ENCODE peak calls at places on chromosomes 2 and 18, in five cellular contexts. One of them, this sample, is unnamed. For H3K4me1, the result is how much of the 10 kb centered on the place peaks cover.

GRCh38 chr2:168490015-168490874 is 34.2 kb downstream of the CERS6 start:
- DNase-seq in IMR-90: peak
- DNase-seq in CD8-positive, alpha-beta memory T cell: no peak
- DNase-seq in OCI-LY7: peak
- DNase-seq in aorta: no peak
- DNase-seq in this sample: no peak

GRCh38 chr2:231162036-231162345 is 36.4 kb upstream of the ARMC9 start:
- DNase-seq in IMR-90: peak
- DNase-seq in CD8-positive, alpha-beta memory T cell: no peak
- DNase-seq in OCI-LY7: no peak
- DNase-seq in aorta: no peak
- DNase-seq in this sample: no peak

GRCh38 chr2:206049387-206049786 is 36.6 kb downstream of the INO80D start:
- DNase-seq in IMR-90: no peak
- DNase-seq in CD8-positive, alpha-beta memory T cell: no peak
- DNase-seq in OCI-LY7: no peak
- DNase-seq in aorta: no peak
- DNase-seq in this sample: no peak

GRCh38 chr2:46495347-46496030 is 16.1 kb downstream of the TMEM247 start:
- DNase-seq in IMR-90: peak
- DNase-seq in CD8-positive, alpha-beta memory T cell: no peak
- DNase-seq in OCI-LY7: no peak
- DNase-seq in aorta: no peak
- DNase-seq in this sample: peak

GRCh38 chr18:26864658-26865057 is 849 bp downstream of the AQP4 start:
- DNase-seq in IMR-90: no peak
- DNase-seq in CD8-positive, alpha-beta memory T cell: no peak
- DNase-seq in OCI-LY7: no peak
- DNase-seq in aorta: no peak
- DNase-seq in this sample: peak

GRCh38 chr2:237566401-237567235 is at the start of gene PRLH:
- DNase-seq in IMR-90: no peak
- DNase-seq in CD8-positive, alpha-beta memory T cell: no peak
- DNase-seq in OCI-LY7: no peak
- DNase-seq in aorta: no peak
- DNase-seq in this sample: no peak

GRCh38 chr2:105180491-105180972 is 61.0 kb upstream of the GPR45 start:
- DNase-seq in IMR-90: no peak
- DNase-seq in CD8-positive, alpha-beta memory T cell: no peak
- DNase-seq in OCI-LY7: no peak
- DNase-seq in aorta: no peak
- DNase-seq in this sample: no peak

GRCh38 chr18:46416706-46417638 is 240.0 kb downstream of the LOXHD1 start:
- DNase-seq in IMR-90: no peak
- DNase-seq in CD8-positive, alpha-beta memory T cell: no peak
- DNase-seq in OCI-LY7: peak
- DNase-seq in aorta: no peak
- DNase-seq in this sample: no peak

GRCh38 chr2:207960911-207961310 is 64.4 kb downstream of the PLEKHM3 start:
- DNase-seq in IMR-90: no peak
- DNase-seq in CD8-positive, alpha-beta memory T cell: no peak
- DNase-seq in OCI-LY7: no peak
- DNase-seq in aorta: no peak
- DNase-seq in this sample: no peak

GRCh38 chr18:74380916-74381315 is 65.3 kb downstream of the C18orf63 start:
- DNase-seq in IMR-90: no peak
- DNase-seq in CD8-positive, alpha-beta memory T cell: no peak
- DNase-seq in OCI-LY7: no peak
- DNase-seq in aorta: no peak
- DNase-seq in this sample: no peak

GRCh38 chr2:7048762-7049294 is 131.6 kb downstream of the RNF144A start:
- DNase-seq in IMR-90: no peak
- DNase-seq in CD8-positive, alpha-beta memory T cell: no peak
- DNase-seq in OCI-LY7: no peak
- DNase-seq in aorta: no peak
- DNase-seq in this sample: no peak

GRCh38 chr18:70386582-70386981 is 97.7 kb downstream of the SOCS6 start:
- DNase-seq in IMR-90: no peak
- DNase-seq in CD8-positive, alpha-beta memory T cell: no peak
- DNase-seq in OCI-LY7: no peak
- DNase-seq in aorta: no peak
- DNase-seq in this sample: no peak

GRCh38 chr2:156890498-156891148 is 366.9 kb upstream of the GALNT5 start:
- DNase-seq in IMR-90: no peak
- DNase-seq in CD8-positive, alpha-beta memory T cell: no peak
- DNase-seq in OCI-LY7: no peak
- DNase-seq in aorta: no peak
- DNase-seq in this sample: no peak

GRCh38 chr2:171482877-171483276 is 39.4 kb upstream of the CYBRD1 start:
- DNase-seq in IMR-90: peak
- DNase-seq in CD8-positive, alpha-beta memory T cell: no peak
- DNase-seq in OCI-LY7: no peak
- DNase-seq in aorta: no peak
- DNase-seq in this sample: no peak

GRCh38 chr2:172087780-172088244 is 2.5 kb downstream of the DLX1 start:
- DNase-seq in IMR-90: no peak
- DNase-seq in CD8-positive, alpha-beta memory T cell: no peak
- DNase-seq in OCI-LY7: no peak
- DNase-seq in aorta: no peak
- DNase-seq in this sample: no peak

GRCh38 chr2:159637988-159638501 is 21.7 kb upstream of the BAZ2B start:
- DNase-seq in IMR-90: peak
- DNase-seq in CD8-positive, alpha-beta memory T cell: no peak
- DNase-seq in OCI-LY7: no peak
- DNase-seq in aorta: no peak
- DNase-seq in this sample: no peak

GRCh38 chr18:22230403-22231042 is 61.1 kb downstream of the GATA6 start:
- DNase-seq in IMR-90: peak
- DNase-seq in CD8-positive, alpha-beta memory T cell: no peak
- DNase-seq in OCI-LY7: no peak
- DNase-seq in aorta: no peak
- DNase-seq in this sample: no peak

GRCh38 chr2:218622606-218623238 is 15.0 kb downstream of the PLCD4 start:
- DNase-seq in IMR-90: peak
- DNase-seq in CD8-positive, alpha-beta memory T cell: no peak
- DNase-seq in OCI-LY7: no peak
- DNase-seq in aorta: no peak
- DNase-seq in this sample: no peak

GRCh38 chr2:42234056-42234455 is 64.9 kb downstream of the EML4 start:
- DNase-seq in IMR-90: peak
- DNase-seq in CD8-positive, alpha-beta memory T cell: no peak
- DNase-seq in OCI-LY7: no peak
- DNase-seq in aorta: no peak
- DNase-seq in this sample: no peak

GRCh38 chr2:170713280-170714155 is 1.6 kb upstream of the SP5 start:
- DNase-seq in IMR-90: no peak
- DNase-seq in CD8-positive, alpha-beta memory T cell: no peak
- DNase-seq in OCI-LY7: no peak
- DNase-seq in aorta: no peak
- DNase-seq in this sample: peak

GRCh38 chr2:231715988-231716616 is 7.8 kb downstream of the PTMA start:
- DNase-seq in IMR-90: peak
- DNase-seq in CD8-positive, alpha-beta memory T cell: no peak
- DNase-seq in OCI-LY7: peak
- DNase-seq in aorta: no peak
- DNase-seq in this sample: no peak

GRCh38 chr2:239528883-239529282 is 128.1 kb upstream of the HDAC4 start:
- DNase-seq in IMR-90: no peak
- DNase-seq in CD8-positive, alpha-beta memory T cell: no peak
- DNase-seq in OCI-LY7: no peak
- DNase-seq in aorta: peak
- DNase-seq in this sample: no peak

GRCh38 chr18:59423251-59423650 is 64.2 kb upstream of the LMAN1 start:
- DNase-seq in IMR-90: peak
- DNase-seq in CD8-positive, alpha-beta memory T cell: no peak
- DNase-seq in OCI-LY7: no peak
- DNase-seq in aorta: no peak
- DNase-seq in this sample: no peak

GRCh38 chr2:99898649-99899048 is 243.7 kb downstream of the AFF3 start:
- DNase-seq in IMR-90: no peak
- DNase-seq in CD8-positive, alpha-beta memory T cell: no peak
- DNase-seq in OCI-LY7: no peak
- DNase-seq in aorta: no peak
- DNase-seq in this sample: no peak

GRCh38 chr2:174792309-174793025 is 28.2 kb upstream of the CHRNA1 start:
- DNase-seq in IMR-90: no peak
- DNase-seq in CD8-positive, alpha-beta memory T cell: no peak
- DNase-seq in OCI-LY7: no peak
- DNase-seq in aorta: no peak
- DNase-seq in this sample: no peak

GRCh38 chr18:62571037-62571436 is 48.2 kb downstream of the ZCCHC2 start:
- DNase-seq in IMR-90: no peak
- DNase-seq in CD8-positive, alpha-beta memory T cell: no peak
- DNase-seq in OCI-LY7: no peak
- DNase-seq in aorta: no peak
- DNase-seq in this sample: no peak

GRCh38 chr2:179107737-179108136 is 57.8 kb upstream of the CCDC141 start:
- DNase-seq in IMR-90: peak
- DNase-seq in CD8-positive, alpha-beta memory T cell: no peak
- DNase-seq in OCI-LY7: no peak
- DNase-seq in aorta: no peak
- DNase-seq in this sample: no peak

GRCh38 chr18:32389191-32389590 is 81.5 kb downstream of the GAREM1 start:
- DNase-seq in IMR-90: no peak
- DNase-seq in CD8-positive, alpha-beta memory T cell: no peak
- DNase-seq in OCI-LY7: no peak
- DNase-seq in aorta: no peak
- DNase-seq in this sample: no peak

GRCh38 chr18:46474487-46475366 is 182.3 kb downstream of the LOXHD1 start:
- DNase-seq in IMR-90: no peak
- DNase-seq in CD8-positive, alpha-beta memory T cell: no peak
- DNase-seq in OCI-LY7: no peak
- DNase-seq in aorta: no peak
- DNase-seq in this sample: peak

GRCh38 chr2:15456343-15456742 is 104.8 kb downstream of the NBAS start:
- DNase-seq in IMR-90: no peak
- DNase-seq in CD8-positive, alpha-beta memory T cell: no peak
- DNase-seq in OCI-LY7: no peak
- DNase-seq in aorta: no peak
- DNase-seq in this sample: no peak

GRCh38 chr2:217737127-217737526 is 265.7 kb downstream of the TNS1 start:
- DNase-seq in IMR-90: no peak
- DNase-seq in CD8-positive, alpha-beta memory T cell: no peak
- DNase-seq in OCI-LY7: no peak
- DNase-seq in aorta: no peak
- DNase-seq in this sample: no peak

GRCh38 chr2:205629021-205629817 is 53.1 kb upstream of the NRP2 start:
- DNase-seq in IMR-90: no peak
- DNase-seq in CD8-positive, alpha-beta memory T cell: no peak
- DNase-seq in OCI-LY7: no peak
- DNase-seq in aorta: no peak
- DNase-seq in this sample: no peak

GRCh38 chr2:71846669-71847291 is 300.9 kb downstream of the CYP26B1 start:
- DNase-seq in IMR-90: peak
- DNase-seq in CD8-positive, alpha-beta memory T cell: no peak
- DNase-seq in OCI-LY7: no peak
- DNase-seq in aorta: no peak
- DNase-seq in this sample: no peak

DNA sequence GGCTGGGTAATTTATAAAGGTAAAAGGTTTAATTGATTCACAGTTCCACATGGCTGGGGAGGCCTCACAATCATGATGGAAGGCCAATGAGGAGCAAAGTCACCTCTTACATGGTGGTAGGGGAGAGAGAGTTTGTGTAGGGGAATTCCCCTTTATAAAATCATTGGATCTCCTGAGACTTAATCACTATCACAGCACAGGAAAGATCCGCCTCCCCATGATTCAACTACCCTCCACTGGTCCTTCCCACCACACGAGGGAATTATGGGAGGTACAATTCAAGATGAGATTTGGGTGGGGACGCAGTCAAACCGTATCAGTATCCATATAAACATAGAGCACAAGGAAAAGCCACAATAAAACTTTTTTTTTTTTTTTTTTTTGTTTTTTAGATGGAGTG is 172.6 kb upstream of the PIEZO2 start:
- DNase-seq in IMR-90: peak
- DNase-seq in CD8-positive, alpha-beta memory T cell: no peak
- DNase-seq in OCI-LY7: no peak
- DNase-seq in aorta: no peak
- DNase-seq in this sample: no peak
- H3K4me1 ChIP-seq in IMR-90: under half
- H3K4me1 ChIP-seq in CD8-positive, alpha-beta memory T cell: under half
- H3K4me1 ChIP-seq in OCI-LY7: under half
- H3K4me1 ChIP-seq in aorta: under half
- H3K4me1 ChIP-seq in this sample: under half

GRCh38 chr2:44582363-44583008 is 220.7 kb downstream of the CAMKMT start:
- DNase-seq in IMR-90: peak
- DNase-seq in CD8-positive, alpha-beta memory T cell: no peak
- DNase-seq in OCI-LY7: no peak
- DNase-seq in aorta: no peak
- DNase-seq in this sample: no peak

GRCh38 chr2:44578401-44579135 is 216.8 kb downstream of the CAMKMT start:
- DNase-seq in IMR-90: peak
- DNase-seq in CD8-positive, alpha-beta memory T cell: no peak
- DNase-seq in OCI-LY7: no peak
- DNase-seq in aorta: no peak
- DNase-seq in this sample: no peak

GRCh38 chr2:44580875-44581515 is 219.2 kb downstream of the CAMKMT start:
- DNase-seq in IMR-90: no peak
- DNase-seq in CD8-positive, alpha-beta memory T cell: no peak
- DNase-seq in OCI-LY7: no peak
- DNase-seq in aorta: no peak
- DNase-seq in this sample: no peak

GRCh38 chr2:44579837-44580230 is 218.1 kb downstream of the CAMKMT start:
- DNase-seq in IMR-90: no peak
- DNase-seq in CD8-positive, alpha-beta memory T cell: no peak
- DNase-seq in OCI-LY7: no peak
- DNase-seq in aorta: no peak
- DNase-seq in this sample: no peak

GRCh38 chr2:44579136-44579836 is 217.5 kb downstream of the CAMKMT start:
- DNase-seq in IMR-90: no peak
- DNase-seq in CD8-positive, alpha-beta memory T cell: no peak
- DNase-seq in OCI-LY7: no peak
- DNase-seq in aorta: no peak
- DNase-seq in this sample: no peak
- H3K4me3 ChIP-seq in IMR-90: no peak
- H3K4me3 ChIP-seq in CD8-positive, alpha-beta memory T cell: no peak
- H3K4me3 ChIP-seq in OCI-LY7: no peak
- H3K4me3 ChIP-seq in aorta: no peak
- H3K4me3 ChIP-seq in this sample: no peak

GRCh38 chr2:30108851-30109250 is 38.0 kb upstream of the YPEL5 start:
- DNase-seq in IMR-90: no peak
- DNase-seq in CD8-positive, alpha-beta memory T cell: no peak
- DNase-seq in OCI-LY7: no peak
- DNase-seq in aorta: no peak
- DNase-seq in this sample: no peak
- H3K4me1 ChIP-seq in IMR-90: under half
- H3K4me1 ChIP-seq in CD8-positive, alpha-beta memory T cell: under half
- H3K4me1 ChIP-seq in OCI-LY7: under half
- H3K4me1 ChIP-seq in aorta: under half
- H3K4me1 ChIP-seq in this sample: under half

DNA sequence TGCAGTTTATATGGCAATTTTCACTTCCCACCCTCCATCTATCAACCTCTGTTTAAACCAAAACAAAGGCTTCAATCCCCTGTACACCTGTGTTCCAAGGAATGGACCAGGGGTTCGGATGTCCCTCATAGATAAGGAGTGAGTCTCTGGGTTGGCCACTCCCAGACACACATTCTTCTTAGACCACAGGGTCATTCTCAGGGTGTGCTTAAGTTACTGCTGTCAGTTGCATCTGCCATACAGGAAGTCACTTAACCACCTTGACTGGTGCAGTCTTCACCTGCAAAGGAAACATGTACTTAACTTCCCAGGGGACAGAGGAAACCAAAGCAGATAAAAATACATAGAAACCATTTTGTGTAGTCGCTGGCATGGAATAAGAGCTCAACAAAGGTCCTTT is 151.0 kb upstream of the NDUFV2 start:
- DNase-seq in IMR-90: no peak
- DNase-seq in CD8-positive, alpha-beta memory T cell: no peak
- DNase-seq in OCI-LY7: peak
- DNase-seq in aorta: no peak
- DNase-seq in this sample: no peak
- H3K4me3 ChIP-seq in IMR-90: no peak
- H3K4me3 ChIP-seq in CD8-positive, alpha-beta memory T cell: no peak
- H3K4me3 ChIP-seq in OCI-LY7: peak
- H3K4me3 ChIP-seq in aorta: no peak
- H3K4me3 ChIP-seq in this sample: no peak